ENCODE peak calls at places on chromosomes 12 and 14, in eight cellular contexts. C is HCT116, F is mammary epithelial cell, X is GM23248, Z is Karpas-422, L is fibroblast of lung, Y is MM.1S, U is IMR-90. W is an unnamed sample.
A peak's percentile ranks its signal among the peaks of the same experiment; 100 is the strongest.

GRCh38 chr12:19499030-19499429 is 59.7 kb downstream of the AEBP2 start:
- DNase-seq in Z (no peak), F (no peak), Y (no peak), L (no peak), C (no peak), X (no peak), U (no peak), W (no peak)

GRCh38 chr12:103877934-103878510 is 37.0 kb upstream of the NT5DC3 start:
- DNase-seq in X (peak; percentile 80), Z (peak; percentile 87), F (peak; percentile 72), C (peak; percentile 64), U (peak; percentile 68), Y (peak; percentile 78), L (peak; percentile 69), W (peak; percentile 76)

GRCh38 chr12:6443361-6443983 is 1.3 kb upstream of the CD27 start:
- DNase-seq in C (no peak), U (no peak), X (no peak), Z (peak; percentile 93), F (no peak), Y (peak; percentile 27), L (no peak), W (peak; percentile 85)

GRCh38 chr12:49342066-49342913 is 4.4 kb upstream of the DNAJC22 start:
- DNase-seq in C (peak; percentile 79), U (peak; percentile 66), L (peak; percentile 78), F (peak; percentile 40), Y (peak; percentile 88), X (peak; percentile 81), Z (peak; percentile 97), W (peak; percentile 93)

GRCh38 chr12:110829308-110829707 is 17.5 kb upstream of the CCDC63 start:
- DNase-seq in U (no peak), C (no peak), X (no peak), Z (no peak), L (no peak), Y (no peak), F (no peak), W (no peak)

GRCh38 chr12:6703631-6704030 is 3.0 kb upstream of the PIANP start:
- DNase-seq in F (no peak), Z (peak; percentile 49), L (no peak), C (no peak), Y (no peak), U (peak; percentile 41), X (peak; percentile 46), W (peak; percentile 50)

GRCh38 chr14:99721792-99722516 is 37.9 kb downstream of the CYP46A1 start:
- DNase-seq in X (no peak), U (no peak), Y (no peak), Z (no peak), C (no peak), F (no peak), L (no peak), W (no peak)

GRCh38 chr12:85301054-85301453 is 21.0 kb downstream of the ALX1 start:
- DNase-seq in Z (no peak), C (no peak), L (no peak), F (no peak), U (no peak), X (no peak), Y (peak; percentile 61), W (no peak)

GRCh38 chr14:103313704-103314103 is 20.3 kb upstream of the EIF5 start:
- DNase-seq in X (peak; percentile 26), U (no peak), C (no peak), Z (no peak), Y (no peak), L (no peak), F (peak; percentile 25), W (no peak)

GRCh38 chr12:117501470-117501869 is 140.0 kb upstream of the NOS1 start:
- DNase-seq in C (no peak), X (no peak), L (no peak), Y (no peak), Z (no peak), U (no peak), F (no peak), W (no peak)

GRCh38 chr14:89443002-89443660 is 26.1 kb upstream of the FOXN3 start:
- DNase-seq in X (peak; percentile 82), U (peak; percentile 66), L (peak; percentile 18), Z (no peak), Y (no peak), C (no peak), F (no peak), W (no peak)

GRCh38 chr12:132173135-132174014 is 29.1 kb downstream of the NOC4L start:
- DNase-seq in L (no peak), Y (peak; percentile 22), Z (peak; percentile 77), U (no peak), F (no peak), X (no peak), C (no peak), W (no peak)

GRCh38 chr12:209246-209645 is 4.7 kb downstream of the SLC6A12 start:
- DNase-seq in U (no peak), F (no peak), Z (no peak), L (no peak), C (no peak), Y (no peak), X (no peak), W (no peak)
- H2AFZ ChIP-seq in U (no peak overlapping the region), F (no peak overlapping the region), Z (no peak overlapping the region), L (no peak overlapping the region), C (no peak overlapping the region), Y (no peak overlapping the region), X (no peak overlapping the region), W (no peak overlapping the region)

GRCh38 chr12:106229036-106229591 is 18.7 kb downstream of the CKAP4 start:
- DNase-seq in Y (no peak), C (no peak), Z (peak; percentile 30), L (no peak), X (no peak), F (no peak), U (no peak), W (no peak)
- H2AFZ ChIP-seq in Y (no peak overlapping the region), C (no peak overlapping the region), Z (no peak overlapping the region), L (no peak overlapping the region), X (no peak overlapping the region), F (no peak overlapping the region), U (peak overlapping the region; percentile 63), W (no peak overlapping the region)

DNA sequence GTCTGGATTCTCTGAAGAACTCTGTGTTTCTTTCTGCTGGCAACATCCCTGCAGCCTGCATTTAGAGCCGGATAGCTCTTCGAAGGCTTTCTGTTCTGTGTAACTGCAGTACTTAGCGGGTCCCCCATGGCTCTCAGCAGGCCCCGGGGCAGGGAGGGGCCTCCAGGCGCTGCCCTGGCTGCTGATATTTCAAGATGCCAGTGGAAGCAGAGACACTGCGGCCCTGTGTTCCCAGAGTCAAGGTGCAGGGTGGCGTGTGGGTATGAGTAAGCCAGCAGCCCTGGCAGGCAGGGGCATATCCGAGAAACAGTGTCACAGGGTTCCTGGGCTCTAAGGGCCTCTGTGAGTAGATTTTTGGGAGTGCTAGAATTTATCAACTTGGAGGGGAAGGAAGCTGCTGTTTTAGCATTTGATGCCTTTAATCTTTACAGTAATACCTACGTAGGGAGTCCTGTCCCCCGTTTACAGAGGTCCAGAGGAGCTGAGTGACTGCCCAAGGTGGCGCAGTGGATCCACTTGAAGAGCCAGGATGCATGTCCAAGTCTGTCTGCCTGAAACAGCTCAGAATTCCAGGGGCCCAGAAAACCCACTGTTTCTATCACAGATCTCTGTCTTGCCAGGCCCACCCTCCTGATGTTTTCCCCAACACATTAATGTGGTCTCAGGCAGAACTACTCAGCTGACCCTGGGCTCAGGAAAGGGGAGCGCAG is 16.2 kb downstream of the ESRRB start:
- DNase-seq in Z (no peak), X (no peak), F (peak; percentile 66), C (no peak), L (no peak), Y (no peak), U (no peak), W (no peak)
- H2AFZ ChIP-seq in Z (no peak overlapping the region), X (no peak overlapping the region), F (peak overlapping the region; percentile 67), C (no peak overlapping the region), L (no peak overlapping the region), Y (no peak overlapping the region), U (no peak overlapping the region), W (no peak overlapping the region)

GRCh38 chr12:28054583-28054982 is 82.0 kb upstream of the PTHLH start:
- DNase-seq in Y (no peak), U (no peak), F (no peak), L (no peak), X (no peak), C (no peak), Z (no peak), W (no peak)
- H2AFZ ChIP-seq in Y (no peak overlapping the region), U (no peak overlapping the region), F (no peak overlapping the region), L (no peak overlapping the region), X (no peak overlapping the region), C (no peak overlapping the region), Z (no peak overlapping the region), W (no peak overlapping the region)

DNA sequence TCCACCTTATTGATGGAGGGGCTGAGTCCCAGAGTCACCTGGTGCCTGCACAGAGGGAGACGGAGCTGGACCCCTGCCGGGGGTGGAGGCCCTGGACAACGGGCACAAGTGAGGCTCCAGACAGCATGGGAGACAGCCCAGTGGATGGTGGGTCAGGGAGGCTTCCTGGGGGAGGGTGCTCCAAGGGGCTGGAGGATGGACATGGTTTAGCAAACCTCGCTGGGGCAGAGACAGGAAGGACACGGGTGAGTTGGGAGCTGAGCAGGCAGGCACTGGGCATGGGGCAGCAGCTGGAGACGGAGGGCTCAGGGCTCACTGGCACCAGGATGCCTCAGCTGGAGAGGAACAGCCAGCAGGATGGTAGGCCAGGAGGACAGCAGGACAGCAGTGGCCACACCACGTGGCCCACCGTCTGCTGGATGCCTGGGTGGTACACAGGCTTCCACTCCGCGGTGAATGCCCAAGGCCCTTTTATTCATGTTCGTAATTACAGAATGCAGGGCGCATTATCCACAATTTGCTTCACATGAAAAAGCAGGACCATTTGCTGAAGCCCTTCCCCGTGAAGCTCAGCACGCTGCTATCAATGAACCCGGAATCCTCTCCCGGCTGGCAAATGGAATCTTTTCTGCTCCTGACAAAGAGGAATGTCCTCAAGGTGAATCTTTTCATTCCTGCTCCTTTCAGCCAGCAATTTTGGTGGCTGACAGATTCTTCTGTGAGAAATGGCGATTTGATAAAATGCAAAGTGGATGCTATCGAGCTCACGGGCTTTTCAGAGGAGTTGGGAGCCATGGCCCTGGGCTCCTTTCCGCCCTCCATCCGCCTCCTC is 138.1 kb upstream of the C14orf180 start:
- DNase-seq in C (no peak), U (no peak), Z (no peak), Y (no peak), X (no peak), F (no peak), L (no peak), W (no peak)
- H2AFZ ChIP-seq in C (no peak overlapping the region), U (no peak overlapping the region), Z (no peak overlapping the region), Y (no peak overlapping the region), X (no peak overlapping the region), F (no peak overlapping the region), L (no peak overlapping the region), W (no peak overlapping the region)

GRCh38 chr14:32018391-32019092 is 58.6 kb upstream of the ARHGAP5 start:
- DNase-seq in Y (no peak), X (no peak), Z (no peak), F (no peak), C (no peak), U (no peak), L (no peak), W (no peak)
- H2AFZ ChIP-seq in Y (no peak overlapping the region), X (no peak overlapping the region), Z (no peak overlapping the region), F (peak overlapping the region; percentile 88), C (no peak overlapping the region), U (no peak overlapping the region), L (no peak overlapping the region), W (no peak overlapping the region)

GRCh38 chr14:67410313-67410712 is 1.7 kb downstream of the PLEK2 start:
- DNase-seq in X (no peak), C (no peak), Y (no peak), L (no peak), U (no peak), Z (no peak), F (no peak), W (no peak)
- H2AFZ ChIP-seq in X (no peak overlapping the region), C (no peak overlapping the region), Y (no peak overlapping the region), L (no peak overlapping the region), U (peak overlapping the region; percentile 69), Z (no peak overlapping the region), F (no peak overlapping the region), W (no peak overlapping the region)

W was measured in OCI-LY7.